ENCODE peak calls at places on chromosomes 3 and 15, in five cellular contexts. O, Q, A, G and Z are unnamed samples. For H3K4me1, the result is how much of the 10 kb centered on the place peaks cover.

GRCh38 chr3:128385080-128385832 is 81.4 kb downstream of the DNAJB8 start:
- DNase-seq in O (peak), Q (peak), A (peak), G (peak), Z (no peak)

GRCh38 chr15:82709081-82709420 is 624 bp downstream of the AP3B2 start:
- DNase-seq in O (no peak), Q (no peak), A (no peak), G (peak), Z (no peak)

GRCh38 chr3:110727056-110727455 is 344.6 kb upstream of the NECTIN3 start:
- DNase-seq in O (no peak), Q (no peak), A (no peak), G (no peak), Z (no peak)

GRCh38 chr3:152219225-152219624 is 49.5 kb upstream of the MBNL1 start:
- DNase-seq in O (no peak), Q (no peak), A (no peak), G (no peak), Z (no peak)

GRCh38 chr15:39799552-39800011 is 16.9 kb upstream of the FSIP1 start:
- DNase-seq in O (no peak), Q (no peak), A (no peak), G (no peak), Z (no peak)

GRCh38 chr3:148998297-148998696 is 7.0 kb downstream of the GYG1 start:
- DNase-seq in O (no peak), Q (no peak), A (no peak), G (no peak), Z (no peak)

GRCh38 chr3:194973366-194974000 is 287.8 kb downstream of the FAM43A start:
- DNase-seq in O (no peak), Q (peak), A (no peak), G (no peak), Z (peak)

GRCh38 chr3:10619989-10620832 is 114.8 kb upstream of the ATP2B2 start:
- DNase-seq in O (no peak), Q (no peak), A (no peak), G (no peak), Z (no peak)

GRCh38 chr3:142866841-142867631 is 21.8 kb downstream of the PCOLCE2 start:
- DNase-seq in O (peak), Q (no peak), A (no peak), G (no peak), Z (no peak)

GRCh38 chr15:44788748-44789147 is 52.4 kb downstream of the TRIM69 start:
- DNase-seq in O (no peak), Q (no peak), A (no peak), G (no peak), Z (no peak)

GRCh38 chr15:67838789-67839332 is 984 bp downstream of the RNU6-1 start:
- DNase-seq in O (peak), Q (peak), A (peak), G (peak), Z (no peak)

GRCh38 chr15:89230277-89230676 is 8.9 kb upstream of the RLBP1 start:
- DNase-seq in O (no peak), Q (no peak), A (no peak), G (no peak), Z (peak)

GRCh38 chr3:177150970-177151627 is 46.2 kb downstream of the TBL1XR1 start:
- DNase-seq in O (no peak), Q (no peak), A (no peak), G (no peak), Z (no peak)

GRCh38 chr3:21979706-21980105 is 228.7 kb upstream of the ZNF385D start:
- DNase-seq in O (no peak), Q (no peak), A (no peak), G (no peak), Z (no peak)

GRCh38 chr3:63654931-63655330 is 2.5 kb downstream of the SNTN start:
- DNase-seq in O (no peak), Q (no peak), A (no peak), G (no peak), Z (no peak)

GRCh38 chr15:71940004-71940588 is 129.7 kb downstream of the NR2E3 start:
- DNase-seq in O (no peak), Q (no peak), A (no peak), G (no peak), Z (no peak)

GRCh38 chr3:128429275-128429674 is 37.4 kb downstream of the DNAJB8 start:
- DNase-seq in O (no peak), Q (no peak), A (no peak), G (no peak), Z (no peak)

DNA sequence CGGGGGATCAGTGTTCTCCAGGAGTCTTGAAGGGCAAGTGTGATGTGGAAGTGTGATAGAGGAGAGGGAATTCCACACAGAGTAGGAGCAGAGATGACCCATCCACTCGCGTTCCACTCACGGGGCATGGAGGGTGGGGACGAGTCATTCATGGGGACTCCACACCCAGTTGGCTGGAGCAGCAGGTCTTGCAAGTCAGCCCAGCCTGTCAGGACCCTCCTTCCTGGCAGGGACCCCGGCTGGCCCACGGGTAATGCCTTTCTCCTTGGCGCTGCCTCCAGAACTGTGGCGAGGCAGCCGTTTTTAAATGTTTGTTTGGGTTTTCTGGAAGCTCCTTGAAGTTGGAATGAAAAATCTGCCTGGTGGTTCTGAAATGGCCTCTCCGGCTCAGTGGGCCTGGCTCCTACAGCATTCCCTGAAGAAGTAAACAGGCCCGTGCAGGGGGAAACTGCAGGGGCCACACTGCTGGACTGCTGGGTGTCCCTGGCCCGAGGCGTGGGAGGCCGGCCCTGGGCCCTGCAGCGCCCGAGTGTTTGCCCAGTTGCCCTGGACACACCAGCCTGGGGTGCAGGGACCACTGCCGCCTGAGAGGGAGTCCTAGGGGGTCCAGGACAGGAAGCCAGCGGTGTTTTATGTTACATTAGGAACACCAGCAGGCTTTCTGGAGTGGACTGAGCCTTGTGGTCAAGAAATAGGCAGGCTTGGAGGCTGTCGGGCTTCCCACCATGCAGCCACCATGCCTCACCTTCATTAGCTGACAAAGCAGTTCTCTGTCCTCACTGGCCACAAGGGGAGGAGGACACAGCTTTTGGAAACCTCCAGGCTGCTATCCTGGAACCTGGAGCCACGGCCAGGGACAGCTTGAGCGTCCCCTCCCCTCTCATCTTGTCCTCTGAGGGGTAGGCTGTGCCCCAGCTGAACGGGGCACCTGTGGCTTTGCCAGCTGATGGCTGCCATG is 61.3 kb downstream of the CEMIP start:
- DNase-seq in O (no peak), Q (no peak), A (no peak), G (no peak), Z (no peak)
- H3K4me1 ChIP-seq in O (under half), Q (under half), A (under half), G (under half), Z (under half)

DNA sequence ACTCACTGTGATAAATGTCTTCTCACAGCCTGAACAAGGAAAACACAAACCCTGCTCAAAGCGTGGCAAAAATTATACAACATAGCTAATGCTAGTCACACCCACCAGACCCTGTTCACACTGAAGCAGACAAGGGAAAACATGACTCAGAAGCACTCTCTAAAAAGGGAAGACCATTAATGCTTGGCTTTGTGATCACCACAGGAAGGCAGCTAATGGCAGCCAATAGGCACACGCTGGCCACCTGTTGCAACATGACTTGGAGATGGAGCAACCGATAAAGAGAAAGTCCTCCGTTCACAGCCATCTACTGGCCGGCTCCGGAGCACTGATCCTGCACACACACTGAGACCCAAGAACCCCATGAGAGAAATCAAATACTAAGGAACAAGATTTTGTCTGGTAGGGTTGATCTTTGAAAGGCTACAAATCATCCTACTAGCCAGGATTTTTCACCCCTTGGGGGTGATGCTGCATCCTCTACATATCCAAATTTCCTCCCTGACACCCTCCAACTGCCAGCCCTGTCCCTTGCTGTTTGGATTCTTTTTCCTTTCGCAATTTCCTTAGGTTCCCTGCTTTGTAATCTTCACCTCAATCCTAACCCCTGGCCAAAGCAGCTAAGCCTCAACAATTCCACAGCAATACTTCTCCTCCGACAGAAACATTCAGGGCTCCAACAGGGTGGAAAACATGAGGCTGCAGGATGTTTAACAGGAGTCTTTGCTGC is 3.2 kb downstream of the ZXDC start:
- DNase-seq in O (peak), Q (peak), A (peak), G (peak), Z (no peak)
- TF ChIP-seq POLR2A in O (no peak), Q (no peak), A (no peak), G (peak), Z (no peak)

GRCh38 chr15:31781261-31781660 is 249.1 kb upstream of the CHRNA7 start:
- DNase-seq in O (no peak), Q (no peak), A (no peak), G (no peak), Z (peak)

GRCh38 chr15:31782016-31782783 is 248.1 kb upstream of the CHRNA7 start:
- DNase-seq in O (no peak), Q (no peak), A (no peak), G (no peak), Z (peak)

GRCh38 chr15:31782951-31783350 is 247.4 kb upstream of the CHRNA7 start:
- DNase-seq in O (no peak), Q (no peak), A (no peak), G (no peak), Z (peak)

DNA sequence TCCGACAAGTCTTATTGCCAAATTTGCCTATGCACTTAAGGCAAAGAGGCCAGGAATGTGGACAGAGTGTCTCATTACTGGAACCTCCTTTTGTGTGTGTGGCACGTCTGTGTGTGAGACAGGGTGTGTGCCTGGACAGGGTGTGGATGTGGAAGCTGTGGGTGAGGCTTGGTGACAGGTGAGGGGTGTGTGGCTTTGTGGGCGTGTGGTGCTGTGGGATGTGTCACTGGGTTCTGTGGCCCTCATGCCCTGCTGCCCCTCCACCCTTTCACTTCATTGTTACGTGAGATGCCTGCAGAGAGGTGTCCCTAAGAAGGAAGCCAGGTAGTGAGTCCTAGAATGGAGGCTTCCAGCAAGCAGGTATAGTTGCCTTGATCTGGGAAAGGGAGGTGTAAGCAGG is 244.0 kb upstream of the CHRNA7 start:
- DNase-seq in O (no peak), Q (no peak), A (no peak), G (no peak), Z (no peak)
- H3K4me1 ChIP-seq in O (under half), Q (under half), A (under half), G (under half), Z (under half)

DNA sequence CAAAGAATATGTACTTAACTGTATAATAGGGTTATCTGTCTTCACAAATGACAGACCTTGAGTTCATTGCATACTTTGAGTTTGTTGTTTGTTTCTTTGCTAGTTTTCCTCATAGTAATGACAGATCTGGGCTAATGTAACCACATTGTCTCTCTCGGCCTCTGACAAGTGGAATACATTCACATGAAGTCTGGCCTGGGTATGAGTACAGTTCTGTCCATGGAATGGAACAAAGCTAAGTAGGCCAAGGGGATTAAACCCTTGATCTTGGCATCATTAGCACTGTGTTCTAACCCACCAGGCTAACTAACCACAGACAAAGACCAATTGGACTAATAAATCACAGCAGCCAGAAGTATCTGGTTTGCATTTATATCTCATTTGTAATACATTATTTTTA is 7.6 kb upstream of the VGLL3 start:
- DNase-seq in O (no peak), Q (no peak), A (no peak), G (no peak), Z (no peak)
- TF ChIP-seq POLR2A in O (no peak), Q (no peak), A (no peak), G (no peak), Z (no peak)

GRCh38 chr3:62374375-62374876 is 1.1 kb upstream of the FEZF2 start:
- DNase-seq in O (no peak), Q (no peak), A (no peak), G (no peak), Z (no peak)

GRCh38 chr3:62373714-62374333 is 474 bp upstream of the FEZF2 start:
- DNase-seq in O (no peak), Q (no peak), A (no peak), G (no peak), Z (no peak)

GRCh38 chr3:62376906-62377865 is 3.8 kb upstream of the FEZF2 start:
- DNase-seq in O (no peak), Q (no peak), A (no peak), G (no peak), Z (no peak)

GRCh38 chr3:62376187-62376720 is 2.9 kb upstream of the FEZF2 start:
- DNase-seq in O (no peak), Q (no peak), A (no peak), G (no peak), Z (no peak)

DNA sequence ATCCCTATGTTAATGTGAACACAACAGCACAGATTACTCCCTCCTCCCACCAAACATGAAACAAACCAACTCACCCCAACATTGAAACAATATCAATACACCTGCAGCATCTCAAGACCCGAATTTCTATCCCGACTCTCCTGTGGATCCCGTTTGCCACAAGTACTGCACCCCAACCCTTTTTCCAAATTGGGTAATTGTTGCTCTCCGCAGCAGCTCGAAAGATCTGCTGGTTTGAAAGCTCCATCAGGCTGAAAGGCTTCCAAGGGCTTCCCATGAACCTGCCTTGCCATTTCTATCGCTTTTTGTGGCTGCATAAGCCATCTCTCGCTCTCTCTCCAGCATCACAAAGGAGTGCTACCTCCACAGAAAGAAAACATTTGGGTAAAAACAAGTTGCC is 2.3 kb upstream of the FEZF2 start:
- DNase-seq in O (no peak), Q (no peak), A (no peak), G (no peak), Z (no peak)
- H3K4me1 ChIP-seq in O (half or more), Q (under half), A (under half), G (under half), Z (half or more)